ENCODE peak calls at places on chromosomes 7 and 10, in seven cellular contexts. D is tibial artery; I is PC-9; C is effector memory CD4-positive, alpha-beta T cell; E is fibroblast of lung; Y is uterus; O is hepatocyte. B is an unnamed sample. For H3K4me1, the result is how much of the 10 kb centered on the place peaks cover.

GRCh38 chr10:110610308-110610774 is 33.8 kb upstream of the RBM20 start:
- DNase-seq in I (peak), C (no peak), D (no peak), E (peak), Y (no peak), O (peak), B (no peak)

GRCh38 chr10:43824934-43825333 is 176.3 kb upstream of the ZNF32 start:
- DNase-seq in Y (peak), C (no peak), O (no peak), D (peak), I (no peak), E (peak), B (no peak)

GRCh38 chr7:155206286-155207020 is 91.2 kb upstream of the INSIG1 start:
- DNase-seq in I (no peak), C (peak), E (peak), Y (peak), D (peak), O (no peak), B (peak)

GRCh38 chr7:158386866-158387820 is 200.5 kb downstream of the PTPRN2 start:
- DNase-seq in D (no peak), I (no peak), C (no peak), Y (no peak), E (no peak), O (no peak), B (peak)

GRCh38 chr7:139995034-139995915 is 67.5 kb downstream of the PARP12 start:
- DNase-seq in C (no peak), I (no peak), D (no peak), Y (peak), E (peak), O (peak), B (no peak)

GRCh38 chr7:129168219-129168991 is 20.0 kb upstream of the SMO start:
- DNase-seq in C (no peak), D (no peak), Y (peak), I (no peak), O (peak), E (no peak), B (peak)

GRCh38 chr7:13028731-13029099 is 341.3 kb downstream of the ARL4A start:
- DNase-seq in C (no peak), O (no peak), I (no peak), E (no peak), Y (no peak), D (no peak), B (no peak)

GRCh38 chr7:137579913-137580640 is 236.5 kb upstream of the PTN start:
- DNase-seq in Y (no peak), I (peak), O (no peak), E (peak), D (no peak), C (no peak), B (no peak)

GRCh38 chr10:72685264-72685921 is 6.5 kb upstream of the MCU start:
- DNase-seq in Y (no peak), C (no peak), E (no peak), O (no peak), I (no peak), D (no peak), B (no peak)

GRCh38 chr10:90430186-90430585 is 427.7 kb downstream of the HTR7 start:
- DNase-seq in I (no peak), C (no peak), Y (no peak), E (no peak), O (no peak), D (no peak), B (no peak)

GRCh38 chr7:1668932-1669485 is 1.1 kb upstream of the ELFN1 start:
- DNase-seq in E (peak), O (peak), C (no peak), Y (no peak), I (no peak), D (peak), B (peak)

GRCh38 chr7:31049001-31049765 is 2.9 kb upstream of the ADCYAP1R1 start:
- DNase-seq in D (no peak), E (no peak), I (no peak), Y (no peak), C (no peak), O (no peak), B (no peak)

GRCh38 chr7:25913574-25914224 is 238.3 kb upstream of the NFE2L3 start:
- DNase-seq in E (no peak), D (no peak), C (no peak), Y (no peak), I (no peak), O (no peak), B (no peak)

GRCh38 chr7:111958889-111959288 is 247.3 kb downstream of the DOCK4 start:
- DNase-seq in Y (no peak), C (no peak), I (no peak), D (no peak), E (no peak), O (no peak), B (no peak)

GRCh38 chr7:139915864-139916716 is 87.0 kb downstream of the TBXAS1 start:
- DNase-seq in E (peak), D (peak), O (peak), Y (peak), C (peak), I (peak), B (no peak)

GRCh38 chr10:104028146-104028545 is 57.5 kb downstream of the COL17A1 start:
- DNase-seq in I (no peak), D (no peak), C (no peak), Y (no peak), E (peak), O (peak), B (no peak)

GRCh38 chr7:110446658-110447057 is 644.3 kb upstream of the LRRN3 start:
- DNase-seq in O (no peak), D (no peak), E (no peak), I (no peak), C (no peak), Y (no peak), B (no peak)

GRCh38 chr7:85103352-85103751 is 83.5 kb downstream of the SEMA3D start:
- DNase-seq in E (peak), D (peak), C (no peak), O (no peak), I (no peak), Y (no peak), B (no peak)

GRCh38 chr7:140966561-140967234 is 42.0 kb upstream of the BRAF start:
- DNase-seq in D (no peak), I (no peak), E (no peak), Y (no peak), C (no peak), O (no peak), B (no peak)

GRCh38 chr7:48337012-48337621 is 165.9 kb downstream of the ABCA13 start:
- DNase-seq in I (no peak), D (no peak), Y (no peak), E (peak), C (no peak), O (peak), B (no peak)

GRCh38 chr10:112919721-112920120 is 30.3 kb upstream of the TCF7L2 start:
- DNase-seq in E (peak), I (peak), O (no peak), C (no peak), Y (no peak), D (no peak), B (no peak)

GRCh38 chr7:43872401-43873165 is 3.3 kb upstream of the MRPS24 start:
- DNase-seq in Y (peak), O (peak), I (peak), E (peak), C (no peak), D (peak), B (no peak)

GRCh38 chr7:87105401-87105800 is 45.9 kb upstream of the ELAPOR2 start:
- DNase-seq in I (no peak), O (no peak), Y (no peak), E (no peak), C (no peak), D (no peak), B (no peak)

GRCh38 chr7:132084776-132085388 is 491.4 kb downstream of the PLXNA4 start:
- DNase-seq in O (no peak), D (no peak), I (no peak), C (no peak), E (no peak), Y (no peak), B (no peak)

GRCh38 chr10:20641605-20642004 is 255.5 kb downstream of the NEBL start:
- DNase-seq in E (no peak), C (no peak), I (no peak), O (no peak), Y (no peak), D (no peak), B (no peak)

GRCh38 chr10:79393221-79393923 is 46.1 kb downstream of the PPIF start:
- DNase-seq in O (no peak), C (no peak), I (no peak), Y (peak), D (peak), E (no peak), B (peak)

GRCh38 chr10:59366310-59366709 is 4.0 kb upstream of the FAM13C start:
- DNase-seq in I (no peak), E (no peak), O (no peak), D (no peak), Y (peak), C (no peak), B (no peak)

GRCh38 chr10:99927719-99928280 is 81.9 kb downstream of the DNMBP start:
- DNase-seq in D (no peak), C (no peak), I (peak), E (peak), Y (no peak), O (peak), B (no peak)

GRCh38 chr10:1425886-1426285 is 311.4 kb downstream of the ADARB2 start:
- DNase-seq in E (no peak), C (no peak), O (no peak), I (no peak), Y (no peak), D (no peak), B (no peak)

GRCh38 chr7:66282594-66282935 is 77.4 kb downstream of the TPST1 start:
- DNase-seq in Y (no peak), D (no peak), I (no peak), C (no peak), E (no peak), O (no peak), B (no peak)

GRCh38 chr7:27152816-27153486 is 568 bp upstream of the HOXA3 start:
- DNase-seq in Y (no peak), C (no peak), I (no peak), D (no peak), E (no peak), O (no peak), B (no peak)

GRCh38 chr7:104431930-104432329 is 103.5 kb downstream of the LHFPL3 start:
- DNase-seq in C (no peak), O (no peak), E (no peak), I (no peak), D (no peak), Y (no peak), B (no peak)

GRCh38 chr10:7787857-7788639 is at the start of the genes ATP5F1C and KIN:
- DNase-seq in O (peak), I (peak), C (peak), Y (peak), D (peak), E (peak), B (peak)

GRCh38 chr10:7787150-7787856 is 490 bp downstream of the KIN start:
- DNase-seq in O (peak), I (peak), Y (no peak), D (no peak), E (no peak), C (no peak), B (no peak)

GRCh38 chr10:7792541-7792940 is 4.6 kb downstream of the ATP5F1C start:
- DNase-seq in O (no peak), C (no peak), Y (no peak), D (no peak), I (no peak), E (no peak), B (no peak)

GRCh38 chr10:7789390-7789789 is 1.4 kb downstream of the ATP5F1C start:
- DNase-seq in I (no peak), D (no peak), E (peak), C (no peak), Y (no peak), O (no peak), B (no peak)

DNA sequence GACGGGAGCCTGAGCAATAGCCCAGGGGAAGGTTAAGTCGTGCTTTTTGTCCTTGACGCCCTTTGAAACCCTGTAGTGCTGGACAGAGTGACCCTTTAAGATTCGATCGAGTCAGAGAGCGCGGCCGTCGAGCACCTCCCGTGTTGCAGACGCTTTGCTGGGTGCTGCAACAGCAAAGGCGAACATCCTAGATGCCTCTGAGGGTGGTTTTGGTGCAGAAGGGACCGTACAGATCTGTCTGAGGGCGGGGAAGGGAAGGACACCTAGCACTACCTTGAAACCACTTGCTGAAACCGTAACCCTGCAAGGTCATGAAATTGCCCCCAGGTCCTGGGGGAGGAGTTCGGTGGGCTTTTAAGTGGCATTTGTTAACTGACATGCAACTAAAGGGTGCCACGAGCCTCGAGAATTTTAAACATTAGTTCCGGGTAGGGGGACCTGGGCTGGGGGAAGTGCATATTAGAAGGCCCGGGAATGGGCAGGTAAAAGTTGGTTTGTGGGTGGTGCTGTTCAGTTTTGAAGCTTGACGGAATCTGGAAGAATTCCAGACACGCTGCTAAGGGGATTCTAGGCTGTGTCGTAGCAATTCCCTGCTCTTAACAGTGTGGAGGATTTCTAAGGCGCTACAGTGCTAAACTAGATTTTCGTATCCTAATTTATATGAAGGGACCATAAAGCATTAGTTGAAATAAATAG is 811 bp downstream of the ATP5F1C start:
- DNase-seq in O (peak), I (no peak), D (no peak), Y (no peak), C (no peak), E (peak), B (no peak)
- H3K4me1 ChIP-seq in O (under half), I (under half), D (under half), Y (under half), C (under half), E (under half), B (under half)

GRCh38 chr10:13770760-13771493 is 184.2 kb downstream of the PRPF18 start:
- DNase-seq in E (no peak), D (no peak), O (no peak), C (no peak), Y (no peak), I (no peak), B (no peak)
- H3K27ac ChIP-seq in E (no peak), D (no peak), O (no peak), C (no peak), Y (no peak), I (no peak), B (no peak)

GRCh38 chr7:56091591-56091990 is 1.2 kb downstream of the PHKG1 start:
- DNase-seq in E (no peak), C (no peak), D (peak), Y (no peak), O (no peak), I (no peak), B (no peak)

GRCh38 chr7:56097700-56098099 is 4.9 kb upstream of the PHKG1 start:
- DNase-seq in C (no peak), E (peak), Y (peak), O (no peak), I (peak), D (peak), B (no peak)

GRCh38 chr7:56087445-56087844 is 5.3 kb downstream of the PHKG1 start:
- DNase-seq in E (no peak), D (no peak), Y (no peak), O (no peak), C (no peak), I (no peak), B (no peak)

GRCh38 chr7:56092789-56093531 is at the start of gene PHKG1:
- DNase-seq in C (no peak), O (no peak), I (no peak), Y (peak), D (peak), E (peak), B (peak)
- H3K4me3 ChIP-seq in C (no peak), O (no peak), I (no peak), Y (no peak), D (peak), E (no peak), B (no peak)

DNA sequence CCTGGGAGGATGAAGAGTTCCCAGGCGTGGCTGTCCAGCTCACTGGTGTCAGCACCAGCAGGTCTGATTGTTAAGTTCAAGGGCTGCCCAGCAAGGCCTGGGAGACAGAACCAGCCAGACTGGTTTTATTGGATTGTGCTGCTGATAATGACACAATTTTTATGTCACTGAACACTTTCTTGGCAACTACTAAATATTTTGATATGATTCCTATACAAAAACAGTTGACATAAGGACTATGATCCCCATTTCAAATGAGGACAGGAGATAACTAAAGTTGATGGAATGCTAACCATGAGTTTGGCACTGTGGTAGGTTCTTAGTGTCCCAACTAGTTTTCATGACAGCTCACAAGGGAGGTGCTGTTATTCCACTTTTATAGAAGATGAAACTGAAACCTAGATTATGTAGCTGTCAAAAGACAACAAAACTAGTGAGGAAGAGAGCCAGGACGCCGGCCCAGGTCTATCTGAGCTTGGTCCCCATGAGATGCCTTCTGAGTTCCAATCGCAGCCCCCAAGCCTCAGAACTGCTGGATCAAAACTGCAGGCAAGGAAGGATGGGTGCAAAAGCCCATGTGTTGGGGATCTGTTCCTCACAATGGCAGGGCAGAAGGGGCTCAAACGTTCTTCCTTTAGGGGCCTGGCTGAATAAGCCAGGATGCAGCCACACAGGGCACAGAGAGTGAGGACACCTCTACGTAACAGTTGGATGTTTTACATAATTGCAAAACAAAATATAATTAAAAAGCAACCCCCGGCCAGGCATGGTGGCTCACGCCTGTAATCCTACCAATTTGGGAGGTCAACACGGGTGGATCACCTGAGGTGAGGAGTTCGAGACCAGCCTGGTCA is 52.8 kb downstream of the COBL start:
- DNase-seq in Y (no peak), C (no peak), O (peak), I (peak), D (no peak), E (no peak), B (no peak)
- H3K4me1 ChIP-seq in Y (under half), C (under half), O (under half), I (under half), D (under half), E (under half), B (under half)

GRCh38 chr7:17671956-17672355 is 268.3 kb downstream of the SNX13 start:
- DNase-seq in C (no peak), O (no peak), Y (no peak), I (no peak), E (no peak), D (no peak), B (no peak)

GRCh38 chr7:17674166-17674955 is 265.9 kb downstream of the SNX13 start:
- DNase-seq in D (no peak), C (no peak), I (peak), O (no peak), E (no peak), Y (no peak), B (no peak)

GRCh38 chr7:17672774-17673173 is 267.5 kb downstream of the SNX13 start:
- DNase-seq in C (no peak), Y (no peak), D (no peak), E (no peak), I (no peak), O (no peak), B (no peak)

GRCh38 chr7:17677408-17677807 is 262.9 kb downstream of the SNX13 start:
- DNase-seq in I (no peak), Y (no peak), C (no peak), E (peak), D (no peak), O (no peak), B (no peak)

DNA sequence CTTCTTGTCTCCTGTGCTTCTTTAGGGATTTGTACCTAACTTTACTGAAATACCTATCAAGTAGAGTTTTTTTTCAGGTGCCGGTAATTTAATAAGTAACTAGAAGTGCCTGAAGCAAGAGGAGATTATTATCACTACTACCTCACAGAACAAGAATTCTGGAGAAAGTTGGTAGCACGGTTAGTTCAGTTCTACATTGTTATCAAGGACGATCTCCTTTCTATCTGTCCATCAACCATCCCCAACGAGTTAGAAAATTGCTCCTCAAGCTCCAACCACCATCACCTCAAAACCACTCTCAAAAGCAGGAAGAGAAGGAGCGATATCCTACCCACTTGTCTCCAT is 265.4 kb downstream of the SNX13 start:
- DNase-seq in E (no peak), I (no peak), C (no peak), O (peak), Y (no peak), D (no peak), B (no peak)
- H3K27ac ChIP-seq in E (no peak), I (no peak), C (no peak), O (peak), Y (no peak), D (no peak), B (no peak)

DNA sequence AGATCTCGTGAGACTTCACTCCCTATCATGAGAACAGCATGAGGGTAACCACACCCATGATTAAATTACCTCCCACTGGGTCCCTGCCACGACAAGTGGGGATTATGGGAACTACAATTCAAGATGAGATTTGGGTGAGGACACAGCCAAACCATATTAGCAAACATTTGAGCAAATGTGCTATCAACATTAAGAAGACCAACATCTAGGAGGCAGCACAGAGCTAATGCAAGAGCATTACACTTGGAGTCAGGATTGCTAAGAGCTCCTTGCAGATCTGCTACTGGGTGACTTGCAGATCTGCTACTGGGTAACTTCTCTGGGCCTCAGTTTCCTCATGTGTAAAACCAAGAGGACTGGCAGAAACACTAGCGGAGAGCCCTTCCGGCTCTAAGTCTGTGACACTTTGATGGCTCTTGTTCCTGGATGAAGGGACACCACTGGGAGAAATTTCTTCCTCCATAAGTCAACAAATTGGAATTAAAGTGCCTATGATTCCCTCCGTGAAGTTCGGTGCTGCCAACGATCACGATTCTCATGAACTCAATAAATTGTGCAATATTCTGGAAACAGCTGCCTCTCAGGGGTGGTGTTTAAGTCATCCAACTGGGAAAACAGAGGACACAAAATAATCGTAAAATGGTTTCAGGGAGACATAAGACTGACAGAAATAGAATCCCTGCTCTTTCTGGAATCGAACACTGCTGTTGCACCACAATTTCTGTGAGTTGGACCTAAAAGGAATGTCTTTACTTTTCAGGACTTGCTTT is 115.8 kb upstream of the ITGB1 start:
- DNase-seq in E (peak), Y (peak), C (no peak), D (no peak), I (no peak), O (no peak), B (no peak)
- H3K4me3 ChIP-seq in E (no peak), Y (no peak), C (no peak), D (no peak), I (no peak), O (no peak), B (no peak)

B was measured in upper lobe of right lung.